ENCODE peak calls at places on chromosomes 7 and 10, in seven cellular contexts. J is NCI-H345, Q is anterior cingulate cortex, M is IMR-90, O is bronchial epithelial cell, U is NCI-H1092 treated with DMSO at 0.1 percent for 48 hours, G is coronary artery. V is an unnamed sample.

GRCh38 chr7:153061913-153062528 is 302.5 kb downstream of the ACTR3B start:
- DNase-seq in J (no peak), Q (no peak), M (no peak), O (no peak), U (no peak), G (no peak), V (no peak)

GRCh38 chr7:70565723-70566122 is 566.2 kb upstream of the GALNT17 start:
- DNase-seq in J (no peak), Q (no peak), M (no peak), O (no peak), U (no peak), G (no peak), V (no peak)

GRCh38 chr10:125231116-125231812 is 70.9 kb upstream of the CTBP2 start:
- DNase-seq in J (no peak), Q (no peak), M (peak; percentile 98), O (peak; percentile 97), U (no peak), G (no peak), V (no peak)

GRCh38 chr10:31404640-31405039 is 85.6 kb downstream of the ZEB1 start:
- DNase-seq in J (no peak), Q (no peak), M (peak; percentile 27), O (no peak), U (no peak), G (no peak), V (no peak)

GRCh38 chr7:123649956-123650355 is 5.7 kb upstream of the LMOD2 start:
- DNase-seq in J (no peak), Q (no peak), M (no peak), O (peak; percentile 59), U (no peak), G (no peak), V (no peak)

GRCh38 chr7:36406156-36406555 is 16.5 kb downstream of the ANLN start:
- DNase-seq in J (no peak), Q (peak; percentile 67), M (no peak), O (no peak), U (no peak), G (no peak), V (peak; percentile 85)

GRCh38 chr7:36942558-36943354 is 218.5 kb upstream of the AOAH start:
- DNase-seq in J (no peak), Q (no peak), M (no peak), O (no peak), U (no peak), G (no peak), V (no peak)

GRCh38 chr7:130823060-130823459 is 89.1 kb upstream of the KLF14 start:
- DNase-seq in J (no peak), Q (no peak), M (no peak), O (no peak), U (no peak), G (no peak), V (no peak)

GRCh38 chr7:155804897-155805825 is 7.1 kb downstream of the SHH start:
- DNase-seq in J (peak; percentile 81), Q (peak; percentile 19), M (peak; percentile 65), O (peak; percentile 38), U (peak; percentile 68), G (no peak), V (peak; percentile 62)

GRCh38 chr7:80721880-80722595 is 83.6 kb downstream of the CD36 start:
- DNase-seq in J (no peak), Q (no peak), M (peak; percentile 92), O (peak; percentile 90), U (no peak), G (no peak), V (peak; percentile 38)

GRCh38 chr10:12849351-12850181 is 151.9 kb downstream of the CCDC3 start:
- DNase-seq in J (peak; percentile 76), Q (no peak), M (no peak), O (peak; percentile 93), U (peak; percentile 62), G (no peak), V (no peak)

GRCh38 chr7:102117743-102118142 is 168.9 kb upstream of the SH2B2 start:
- DNase-seq in J (no peak), Q (no peak), M (peak; percentile 91), O (no peak), U (no peak), G (no peak), V (no peak)

GRCh38 chr7:98319176-98319575 is 37.7 kb downstream of the BRI3 start:
- DNase-seq in J (no peak), Q (no peak), M (no peak), O (no peak), U (no peak), G (no peak), V (no peak)

GRCh38 chr10:112261281-112261822 is 21.8 kb upstream of the TECTB start:
- DNase-seq in J (no peak), Q (no peak), M (peak; percentile 77), O (peak; percentile 27), U (no peak), G (no peak), V (no peak)

GRCh38 chr10:124200011-124200410 is 106.6 kb upstream of the CHST15 start:
- DNase-seq in J (no peak), Q (no peak), M (no peak), O (peak; percentile 6), U (no peak), G (peak; percentile 26), V (no peak)

GRCh38 chr10:17257466-17258321 is 29.7 kb downstream of the VIM start:
- DNase-seq in J (peak; percentile 29), Q (peak; percentile 27), M (peak; percentile 78), O (peak; percentile 62), U (peak; percentile 5), G (no peak), V (peak; percentile 21)

GRCh38 chr7:27899601-27900000 is 159.6 kb downstream of the TAX1BP1 start:
- DNase-seq in J (no peak), Q (no peak), M (no peak), O (peak; percentile 9), U (no peak), G (no peak), V (no peak)

GRCh38 chr10:66622050-66622449 is 303.8 kb upstream of the LRRTM3 start:
- DNase-seq in J (no peak), Q (no peak), M (no peak), O (no peak), U (no peak), G (no peak), V (no peak)

GRCh38 chr10:24723788-24724380 is at the start of gene ARHGAP21:
- DNase-seq in J (peak; percentile 60), Q (peak; percentile 75), M (peak; percentile 68), O (peak; percentile 64), U (peak; percentile 56), G (peak; percentile 84), V (peak; percentile 77)

GRCh38 chr7:136293841-136294391 is 316.8 kb upstream of the MTPN start:
- DNase-seq in J (no peak), Q (no peak), M (no peak), O (no peak), U (no peak), G (no peak), V (no peak)

GRCh38 chr7:86598721-86599120 is 45.0 kb upstream of the GRM3 start:
- DNase-seq in J (no peak), Q (no peak), M (no peak), O (no peak), U (no peak), G (no peak), V (no peak)

GRCh38 chr10:123480344-123480743 is 185.8 kb upstream of the GPR26 start:
- DNase-seq in J (no peak), Q (no peak), M (no peak), O (no peak), U (no peak), G (no peak), V (no peak)

GRCh38 chr7:148650232-148650858 is 48.4 kb upstream of the CUL1 start:
- DNase-seq in J (no peak), Q (no peak), M (peak; percentile 65), O (peak; percentile 44), U (no peak), G (no peak), V (no peak)

GRCh38 chr7:4667776-4668509 is 14.2 kb upstream of the FOXK1 start:
- DNase-seq in J (no peak), Q (no peak), M (peak; percentile 90), O (no peak), U (no peak), G (no peak), V (no peak)

GRCh38 chr10:14552010-14552409 is 221.3 kb upstream of the FRMD4A start:
- DNase-seq in J (no peak), Q (no peak), M (no peak), O (no peak), U (no peak), G (no peak), V (no peak)

GRCh38 chr7:12403287-12404181 is at the start of gene VWDE:
- DNase-seq in J (peak; percentile 89), Q (no peak), M (no peak), O (peak; percentile 30), U (peak; percentile 97), G (no peak), V (peak; percentile 66)

GRCh38 chr10:96721207-96721572 is 876 bp upstream of the PIK3AP1 start:
- DNase-seq in J (peak; percentile 18), Q (no peak), M (no peak), O (no peak), U (peak; percentile 15), G (no peak), V (no peak)

GRCh38 chr7:70134029-70134445 is 535.8 kb downstream of the AUTS2 start:
- DNase-seq in J (no peak), Q (no peak), M (no peak), O (peak; percentile 2), U (no peak), G (no peak), V (no peak)

GRCh38 chr7:18357691-18358090 is 137.9 kb upstream of the HDAC9 start:
- DNase-seq in J (no peak), Q (no peak), M (peak; percentile 6), O (peak; percentile 14), U (peak; percentile 7), G (no peak), V (no peak)

GRCh38 chr10:46553238-46554049 is 3.0 kb downstream of the GPRIN2 start:
- DNase-seq in J (no peak), Q (no peak), M (no peak), O (no peak), U (no peak), G (peak; percentile 71), V (peak; percentile 3)